ENCODE peak calls at places on chromosomes 12 and 14, in seven cellular contexts. Z is activated B cell treated with CpG ODN at 0.5 μM for 24 hours; F is EL; Q is heart right ventricle; U is NCI-H460; O is left colon; A is activated CD4-positive, alpha-beta T cell treated with anti-CD3 and anti-CD28 coated beads for 48 hours. R is an unnamed sample.

GRCh38 chr14:101889366-101889765 is 75.0 kb upstream of the DYNC1H1 start:
- DNase-seq in Z (no peak), Q (no peak), A (no peak), F (no peak), U (no peak), O (no peak), R (no peak)

GRCh38 chr14:75492832-75493579 is 29.3 kb upstream of the BATF start:
- DNase-seq in F (no peak), U (no peak), Q (no peak), A (no peak), O (no peak), Z (no peak), R (no peak)

GRCh38 chr14:89486505-89486904 is 69.5 kb upstream of the FOXN3 start:
- DNase-seq in F (no peak), Q (no peak), U (no peak), Z (no peak), A (no peak), O (no peak), R (no peak)

GRCh38 chr14:104888489-104889373 is 23.7 kb downstream of the CEP170B start:
- DNase-seq in Z (peak), F (no peak), U (no peak), A (no peak), Q (no peak), O (peak), R (no peak)

GRCh38 chr12:79069009-79069408 is 204.4 kb downstream of the SYT1 start:
- DNase-seq in O (no peak), A (no peak), Q (no peak), Z (no peak), U (no peak), F (no peak), R (no peak)

GRCh38 chr14:103545915-103546650 is 16.4 kb downstream of the BAG5 start:
- DNase-seq in U (no peak), Z (no peak), F (no peak), A (no peak), O (no peak), Q (no peak), R (no peak)

GRCh38 chr14:100849432-100849831 is 23.5 kb downstream of the MEG3 start:
- DNase-seq in Z (no peak), O (no peak), Q (no peak), F (peak), U (no peak), A (no peak), R (peak)

GRCh38 chr14:32306549-32306948 is 22.5 kb upstream of the AKAP6 start:
- DNase-seq in U (no peak), O (no peak), Z (no peak), F (no peak), Q (no peak), A (no peak), R (no peak)

GRCh38 chr14:64919618-64920017 is 5.4 kb downstream of the CHURC1 start:
- DNase-seq in F (no peak), U (no peak), Q (no peak), Z (no peak), A (no peak), O (no peak), R (no peak)

GRCh38 chr12:57983150-57983857 is 41.9 kb downstream of the ATP23 start:
- DNase-seq in F (peak), Z (no peak), A (peak), O (peak), Q (peak), U (peak), R (no peak)

GRCh38 chr12:98227162-98227561 is 288.2 kb upstream of the TMPO start:
- DNase-seq in Q (no peak), O (no peak), A (no peak), F (peak), Z (no peak), U (no peak), R (no peak)

GRCh38 chr12:109053382-109054123 is 1.2 kb downstream of the USP30 start:
- DNase-seq in A (peak), Q (no peak), F (peak), O (no peak), U (no peak), Z (no peak), R (no peak)